ENCODE peak calls at places on chromosomes 11 and 22, in nine cellular contexts. T is T-helper 2 cell; G is non-pigmented ciliary epithelial cell; A is left ventricle myocardium inferior; V is effector memory CD4-positive, alpha-beta T cell; P is MCF 10A; M is C1 segment of cervical spinal cord; Z is glutamatergic neuron; D is SHP77. W is an unnamed sample.

GRCh38 chr11:17765381-17766359 is 31.1 kb downstream of the KCNC1 start:
- DNase-seq in A (no peak), T (no peak), P (no peak), Z (peak; percentile 47), M (no peak), G (no peak), D (no peak), V (no peak), W (no peak)

GRCh38 chr11:8828580-8829358 is 82.2 kb upstream of the AKIP1 start:
- DNase-seq in P (no peak), Z (no peak), V (no peak), T (no peak), A (no peak), G (no peak), D (no peak), M (no peak), W (no peak)

GRCh38 chr11:123560001-123560400 is 94.4 kb downstream of the SCN3B start:
- DNase-seq in V (no peak), D (peak; percentile 63), M (peak; percentile 81), Z (peak; percentile 69), A (peak; percentile 60), P (no peak), T (no peak), G (peak; percentile 32), W (no peak)

GRCh38 chr22:49322861-49323622 is 504.6 kb downstream of the BRD1 start:
- DNase-seq in T (no peak), V (no peak), A (no peak), P (no peak), M (no peak), Z (no peak), D (no peak), G (no peak), W (no peak)

GRCh38 chr11:44311339-44312261 is 1.7 kb upstream of the ALX4 start:
- DNase-seq in P (no peak), D (no peak), G (no peak), V (no peak), T (no peak), A (no peak), Z (no peak), M (no peak), W (no peak)

GRCh38 chr11:15837901-15838489 is 518.4 kb downstream of the SOX6 start:
- DNase-seq in D (no peak), M (no peak), G (no peak), A (no peak), Z (no peak), V (no peak), P (no peak), T (no peak), W (no peak)

GRCh38 chr22:24315367-24315781 is 44.7 kb downstream of the SPECC1L start:
- DNase-seq in G (no peak), A (no peak), D (no peak), T (no peak), V (no peak), Z (no peak), P (no peak), M (no peak), W (no peak)

GRCh38 chr11:69018924-69019323 is 5.9 kb upstream of the MRGPRF start:
- DNase-seq in D (no peak), G (no peak), M (no peak), Z (no peak), T (no peak), P (no peak), V (no peak), A (no peak), W (no peak)

GRCh38 chr11:18752502-18752901 is 26.5 kb upstream of the IGSF22 start:
- DNase-seq in V (no peak), D (no peak), T (no peak), G (no peak), A (no peak), Z (no peak), M (no peak), P (no peak), W (no peak)

GRCh38 chr11:104946907-104947306 is 21.5 kb downstream of the CASP4 start:
- DNase-seq in G (no peak), D (peak; percentile 30), P (peak; percentile 80), M (no peak), T (no peak), A (no peak), Z (no peak), V (no peak), W (peak; percentile 60)

GRCh38 chr11:65434057-65434666 is 11.6 kb downstream of the NEAT1 start:
- DNase-seq in P (peak; percentile 26), G (no peak), Z (no peak), D (no peak), T (no peak), M (no peak), A (no peak), V (no peak), W (no peak)

GRCh38 chr11:30017467-30017895 is 651 bp upstream of the KCNA4 start:
- DNase-seq in G (no peak), A (no peak), V (no peak), T (no peak), Z (no peak), M (no peak), D (no peak), P (no peak), W (no peak)

GRCh38 chr22:41197808-41198585 is 7.1 kb upstream of the L3MBTL2 start:
- DNase-seq in A (peak; percentile 52), G (no peak), T (no peak), Z (no peak), M (no peak), P (no peak), D (no peak), V (peak; percentile 41), W (peak; percentile 42)

GRCh38 chr22:37996079-37996478 is 11.7 kb upstream of the SOX10 start:
- DNase-seq in D (no peak), T (no peak), M (no peak), A (no peak), Z (peak; percentile 50), G (no peak), V (no peak), P (peak; percentile 68), W (no peak)

GRCh38 chr22:22709719-22710445 is 65.5 kb downstream of the GGTLC2 start:
- DNase-seq in V (no peak), A (no peak), G (no peak), T (no peak), P (peak; percentile 46), Z (no peak), D (no peak), M (no peak), W (no peak)

GRCh38 chr11:129323896-129324522 is 51.6 kb upstream of the BARX2 start:
- DNase-seq in T (no peak), D (no peak), M (no peak), Z (peak; percentile 64), P (no peak), A (no peak), G (no peak), V (no peak), W (no peak)

GRCh38 chr22:50701428-50702154 is 29.0 kb downstream of the SHANK3 start:
- DNase-seq in D (no peak), Z (peak; percentile 2), G (no peak), M (no peak), A (no peak), V (no peak), T (no peak), P (no peak), W (no peak)

GRCh38 chr11:125939081-125939521 is 6.7 kb upstream of the VSIG10L2 start:
- DNase-seq in A (no peak), V (no peak), M (no peak), G (no peak), P (no peak), Z (no peak), T (no peak), D (no peak), W (no peak)

GRCh38 chr11:113906515-113906914 is 1.9 kb downstream of the HTR3B start:
- DNase-seq in G (no peak), P (no peak), V (no peak), Z (no peak), D (no peak), M (no peak), A (no peak), T (no peak), W (no peak)

GRCh38 chr11:73999581-74000306 is 9.1 kb downstream of the UCP3 start:
- DNase-seq in G (no peak), Z (no peak), M (no peak), A (no peak), D (peak; percentile 89), P (no peak), T (no peak), V (no peak), W (no peak)

GRCh38 chr11:133969072-133969471 is 12.3 kb upstream of the IGSF9B start:
- DNase-seq in T (no peak), Z (no peak), V (no peak), A (no peak), M (no peak), G (no peak), D (no peak), P (no peak), W (no peak)

GRCh38 chr11:13010737-13011342 is 1.7 kb downstream of the RASSF10 start:
- DNase-seq in M (no peak), D (no peak), G (no peak), T (no peak), Z (peak; percentile 42), V (no peak), P (no peak), A (no peak), W (no peak)